ENCODE peak calls at places on chromosomes 3 and 15, in ten cellular contexts. D is right atrium auricular region; L is HT1080; S is stimulated activated CD4-positive, alpha-beta T cell treated with anti-CD3 and anti-CD28 coated beads, Interleukin-1b, Interleukin-23, amount 100 ng/mL, for 24 hours; N is AG08396; G is amygdala; O is activated gamma-delta T cell; A is AG20443; X is HCT116; B is activated CD8-positive, alpha-beta memory T cell treated with anti-CD3 and anti-CD28 coated beads, Interleukin-2, amount 10 ng/mL, durations not matched to agents 7 days and 5 days. P is an unnamed sample.

GRCh38 chr3:46663611-46664135 is 29.8 kb downstream of the ALS2CL start:
- DNase-seq in D (peak), L (peak), S (no peak), N (peak), G (no peak), O (no peak), A (peak), X (no peak), B (peak), P (no peak)

GRCh38 chr3:122301063-122301462 is 24.0 kb upstream of the CSTA start:
- DNase-seq in D (no peak), L (no peak), S (no peak), N (no peak), G (no peak), O (no peak), A (no peak), X (no peak), B (no peak), P (no peak)

GRCh38 chr3:11671648-11672100 is 28.0 kb upstream of the VGLL4 start:
- DNase-seq in D (no peak), L (peak), S (no peak), N (peak), G (no peak), O (no peak), A (peak), X (peak), B (no peak), P (no peak)

GRCh38 chr3:196235452-196236122 is 19.3 kb downstream of the SLC51A start:
- DNase-seq in D (no peak), L (no peak), S (no peak), N (no peak), G (no peak), O (no peak), A (peak), X (no peak), B (no peak), P (no peak)

GRCh38 chr3:58724376-58724775 is 57.8 kb upstream of the FAM3D start:
- DNase-seq in D (no peak), L (no peak), S (no peak), N (no peak), G (no peak), O (no peak), A (no peak), X (no peak), B (no peak), P (no peak)

GRCh38 chr3:34676431-34676830 is 878.0 kb downstream of the PDCD6IP start:
- DNase-seq in D (no peak), L (peak), S (no peak), N (no peak), G (no peak), O (no peak), A (no peak), X (no peak), B (no peak), P (no peak)

GRCh38 chr3:117252208-117252607 is 542.6 kb downstream of the TUSC7 start:
- DNase-seq in D (no peak), L (peak), S (no peak), N (no peak), G (no peak), O (no peak), A (peak), X (no peak), B (no peak), P (no peak)

GRCh38 chr3:65400893-65401292 is 637.8 kb downstream of the MAGI1 start:
- DNase-seq in D (no peak), L (no peak), S (no peak), N (no peak), G (no peak), O (no peak), A (no peak), X (no peak), B (no peak), P (no peak)

GRCh38 chr3:27568393-27568792 is 84.2 kb upstream of the SLC4A7 start:
- DNase-seq in D (no peak), L (no peak), S (no peak), N (peak), G (peak), O (no peak), A (peak), X (no peak), B (no peak), P (peak)

GRCh38 chr3:149042766-149043386 is 43.5 kb downstream of the HLTF start:
- DNase-seq in D (no peak), L (peak), S (no peak), N (peak), G (no peak), O (no peak), A (peak), X (no peak), B (no peak), P (no peak)

GRCh38 chr3:51386852-51387229 is 1.8 kb downstream of the MANF start:
- DNase-seq in D (peak), L (no peak), S (no peak), N (no peak), G (no peak), O (no peak), A (no peak), X (no peak), B (no peak), P (no peak)

GRCh38 chr15:84992157-84992940 is 10.7 kb downstream of the PDE8A start:
- DNase-seq in D (no peak), L (peak), S (peak), N (peak), G (no peak), O (no peak), A (peak), X (peak), B (peak), P (no peak)

GRCh38 chr3:56590814-56591213 is 33.8 kb downstream of the CCDC66 start:
- DNase-seq in D (no peak), L (peak), S (no peak), N (no peak), G (no peak), O (no peak), A (no peak), X (no peak), B (no peak), P (no peak)

GRCh38 chr15:67107014-67107812 is 41.8 kb downstream of the SMAD3 start:
- DNase-seq in D (peak), L (peak), S (no peak), N (peak), G (no peak), O (no peak), A (peak), X (peak), B (no peak), P (no peak)

GRCh38 chr15:56831467-56831866 is 87.0 kb upstream of the TCF12 start:
- DNase-seq in D (no peak), L (no peak), S (no peak), N (no peak), G (no peak), O (no peak), A (no peak), X (no peak), B (no peak), P (no peak)

GRCh38 chr15:90095521-90095959 is 6.7 kb downstream of the IDH2 start:
- DNase-seq in D (no peak), L (no peak), S (no peak), N (no peak), G (no peak), O (no peak), A (no peak), X (no peak), B (peak), P (no peak)

GRCh38 chr3:124838963-124839362 is 48.2 kb downstream of the ITGB5 start:
- DNase-seq in D (no peak), L (no peak), S (no peak), N (no peak), G (no peak), O (no peak), A (no peak), X (no peak), B (no peak), P (no peak)

GRCh38 chr15:44489464-44489863 is 47.5 kb upstream of the EIF3J start:
- DNase-seq in D (no peak), L (peak), S (no peak), N (peak), G (no peak), O (no peak), A (peak), X (peak), B (no peak), P (no peak)

GRCh38 chr15:36737430-36737891 is 158.0 kb downstream of the CDIN1 start:
- DNase-seq in D (no peak), L (peak), S (no peak), N (peak), G (no peak), O (no peak), A (peak), X (no peak), B (no peak), P (no peak)

GRCh38 chr3:147393261-147393964 is 12.9 kb downstream of the ZIC4 start:
- DNase-seq in D (no peak), L (no peak), S (no peak), N (no peak), G (no peak), O (no peak), A (peak), X (no peak), B (no peak), P (no peak)

GRCh38 chr3:169939751-169940150 is 26.9 kb upstream of the SEC62 start:
- DNase-seq in D (no peak), L (no peak), S (no peak), N (no peak), G (no peak), O (no peak), A (no peak), X (no peak), B (no peak), P (no peak)

GRCh38 chr3:157335198-157335597 is 101.5 kb upstream of the PTX3 start:
- DNase-seq in D (no peak), L (no peak), S (no peak), N (no peak), G (no peak), O (no peak), A (no peak), X (no peak), B (no peak), P (no peak)

GRCh38 chr3:125129512-125129962 is 73.7 kb upstream of the HEG1 start:
- DNase-seq in D (no peak), L (peak), S (no peak), N (peak), G (no peak), O (no peak), A (peak), X (no peak), B (no peak), P (no peak)

GRCh38 chr15:38782156-38782555 is 217.5 kb upstream of the RASGRP1 start:
- DNase-seq in D (no peak), L (no peak), S (no peak), N (no peak), G (no peak), O (no peak), A (no peak), X (no peak), B (no peak), P (no peak)

GRCh38 chr15:38860682-38861081 is 296.1 kb upstream of the RASGRP1 start:
- DNase-seq in D (no peak), L (no peak), S (no peak), N (no peak), G (no peak), O (no peak), A (no peak), X (no peak), B (no peak), P (no peak)

GRCh38 chr3:24773798-24774197 is 279.1 kb upstream of the THRB start:
- DNase-seq in D (no peak), L (peak), S (no peak), N (peak), G (peak), O (no peak), A (peak), X (peak), B (no peak), P (peak)

GRCh38 chr3:185758912-185759311 is 65.9 kb downstream of the IGF2BP2 start:
- DNase-seq in D (no peak), L (no peak), S (no peak), N (no peak), G (no peak), O (no peak), A (no peak), X (no peak), B (no peak), P (no peak)

GRCh38 chr3:125428216-125428830 is 53.2 kb upstream of the ZNF148 start:
- DNase-seq in D (peak), L (no peak), S (no peak), N (no peak), G (no peak), O (no peak), A (no peak), X (no peak), B (no peak), P (no peak)

GRCh38 chr3:122458992-122459391 is 43.1 kb upstream of the WDR5B start:
- DNase-seq in D (no peak), L (peak), S (no peak), N (peak), G (no peak), O (no peak), A (peak), X (peak), B (no peak), P (no peak)

GRCh38 chr3:45992820-45993219 is 2.8 kb downstream of the FYCO1 start:
- DNase-seq in D (no peak), L (peak), S (no peak), N (peak), G (no peak), O (no peak), A (peak), X (no peak), B (peak), P (no peak)

GRCh38 chr15:36951747-36952247 is 148.6 kb downstream of the MEIS2 start:
- DNase-seq in D (no peak), L (peak), S (no peak), N (peak), G (no peak), O (no peak), A (peak), X (no peak), B (no peak), P (no peak)

GRCh38 chr15:94709319-94709718 is 478.0 kb downstream of the MCTP2 start:
- DNase-seq in D (no peak), L (no peak), S (no peak), N (no peak), G (no peak), O (no peak), A (no peak), X (no peak), B (no peak), P (no peak)

GRCh38 chr3:137771401-137772230 is 7.5 kb downstream of the SOX14 start:
- DNase-seq in D (no peak), L (no peak), S (no peak), N (no peak), G (no peak), O (no peak), A (no peak), X (no peak), B (no peak), P (no peak)

GRCh38 chr15:33358303-33358702 is 47.5 kb downstream of the RYR3 start:
- DNase-seq in D (no peak), L (peak), S (no peak), N (no peak), G (no peak), O (no peak), A (no peak), X (no peak), B (no peak), P (no peak)

GRCh38 chr3:139771331-139771730 is 93.6 kb upstream of the NMNAT3 start:
- DNase-seq in D (no peak), L (no peak), S (no peak), N (no peak), G (no peak), O (no peak), A (no peak), X (no peak), B (no peak), P (no peak)

GRCh38 chr3:87088984-87089841 is 98.3 kb upstream of the VGLL3 start:
- DNase-seq in D (peak), L (no peak), S (no peak), N (peak), G (peak), O (no peak), A (peak), X (no peak), B (peak), P (peak)

GRCh38 chr3:141485578-141486415 is 1.0 kb upstream of the RASA2 start:
- DNase-seq in D (no peak), L (peak), S (no peak), N (peak), G (no peak), O (no peak), A (peak), X (peak), B (no peak), P (no peak)

GRCh38 chr3:48157215-48157840 is 30.9 kb downstream of the CDC25A start:
- DNase-seq in D (no peak), L (peak), S (no peak), N (no peak), G (no peak), O (no peak), A (no peak), X (peak), B (no peak), P (no peak)

GRCh38 chr3:64056616-64057165 is 33.4 kb upstream of the PSMD6 start:
- DNase-seq in D (no peak), L (peak), S (no peak), N (no peak), G (no peak), O (no peak), A (no peak), X (no peak), B (no peak), P (no peak)

GRCh38 chr3:147383617-147384016 is 22.7 kb downstream of the ZIC4 start:
- DNase-seq in D (no peak), L (no peak), S (no peak), N (no peak), G (no peak), O (no peak), A (peak), X (peak), B (no peak), P (no peak)